ENCODE peak calls at places on chromosomes 12 and 14, in four cellular contexts. Y is stomach, I is bronchial epithelial cell, A is upper lobe of right lung. M is an unnamed sample. For H3K36me3, the result is how much of the 10 kb centered on the place peaks cover.

GRCh38 chr14:102120888-102121287 is 18.8 kb upstream of the WDR20 start:
- DNase-seq in Y (no peak), I (no peak), A (no peak), M (no peak)

GRCh38 chr12:65640489-65640901 is 183.8 kb upstream of the HMGA2 start:
- DNase-seq in Y (no peak), I (no peak), A (no peak), M (no peak)

GRCh38 chr12:125861299-125862281 is 796.4 kb downstream of the AACS start:
- DNase-seq in Y (peak), I (no peak), A (peak), M (no peak)

GRCh38 chr12:109462868-109463692 is 14.0 kb downstream of the KCTD10 start:
- DNase-seq in Y (peak), I (peak), A (peak), M (peak)

GRCh38 chr12:64810831-64811230 is 13.6 kb upstream of the TBC1D30 start:
- DNase-seq in Y (no peak), I (peak), A (no peak), M (no peak)

GRCh38 chr12:71763682-71764379 is 9.2 kb downstream of the RAB21 start:
- DNase-seq in Y (no peak), I (no peak), A (no peak), M (no peak)

GRCh38 chr14:29906256-29906885 is 21.3 kb downstream of the PRKD1 start:
- DNase-seq in Y (peak), I (peak), A (no peak), M (no peak)

GRCh38 chr12:126760109-126760508 is 1506.9 kb upstream of the TMEM132C start:
- DNase-seq in Y (no peak), I (no peak), A (no peak), M (no peak)

GRCh38 chr14:93693914-93694313 is 94.4 kb downstream of the PRIMA1 start:
- DNase-seq in Y (no peak), I (no peak), A (no peak), M (no peak)

GRCh38 chr14:51859136-51859535 is 1.3 kb upstream of the GNG2 start:
- DNase-seq in Y (no peak), I (no peak), A (no peak), M (no peak)

GRCh38 chr12:65171073-65171472 is 1.7 kb downstream of the LEMD3 start:
- DNase-seq in Y (no peak), I (peak), A (no peak), M (no peak)

GRCh38 chr12:76569685-76570604 is 10.4 kb upstream of the OSBPL8 start:
- DNase-seq in Y (no peak), I (no peak), A (no peak), M (no peak)

GRCh38 chr14:29215853-29216252 is 449.3 kb downstream of the FOXG1 start:
- DNase-seq in Y (no peak), I (peak), A (no peak), M (no peak)

GRCh38 chr12:32761716-32762115 is 6.0 kb upstream of the YARS2 start:
- DNase-seq in Y (no peak), I (no peak), A (no peak), M (no peak)

GRCh38 chr12:115070313-115070712 is 386.3 kb upstream of the TBX3 start:
- DNase-seq in Y (no peak), I (peak), A (no peak), M (no peak)

GRCh38 chr14:50453869-50454268 is 57.2 kb upstream of the CDKL1 start:
- DNase-seq in Y (no peak), I (no peak), A (no peak), M (no peak)

GRCh38 chr14:50520947-50521815 is 11.2 kb downstream of the MAP4K5 start:
- DNase-seq in Y (no peak), I (peak), A (no peak), M (peak)

GRCh38 chr14:105294142-105294597 is 6.6 kb downstream of the BRF1 start:
- DNase-seq in Y (no peak), I (no peak), A (no peak), M (no peak)

GRCh38 chr12:132397934-132398385 is 68.6 kb upstream of the GALNT9 start:
- DNase-seq in Y (no peak), I (no peak), A (peak), M (peak)

GRCh38 chr14:99363616-99364290 is 91.8 kb upstream of the BCL11B start:
- DNase-seq in Y (no peak), I (no peak), A (peak), M (peak)

GRCh38 chr12:58301337-58302122 is 360.2 kb downstream of the ATP23 start:
- DNase-seq in Y (no peak), I (no peak), A (no peak), M (no peak)

GRCh38 chr12:54277823-54278276 is 2.1 kb downstream of the CBX5 start:
- DNase-seq in Y (no peak), I (no peak), A (no peak), M (no peak)

GRCh38 chr12:94353130-94353529 is 106.5 kb downstream of the CEP83 start:
- DNase-seq in Y (no peak), I (no peak), A (no peak), M (no peak)

GRCh38 chr14:101055776-101056374 is 152.4 kb upstream of the RTL1 start:
- DNase-seq in Y (no peak), I (no peak), A (no peak), M (peak)
- H3K36me3 ChIP-seq in Y (under half), I (under half), A (under half), M (under half)

GRCh38 chr12:121261397-121261796 is 35.1 kb downstream of the CAMKK2 start:
- DNase-seq in Y (no peak), I (no peak), A (no peak), M (no peak)
- H3K36me3 ChIP-seq in Y (half or more), I (under half), A (half or more), M (half or more)

GRCh38 chr12:116600959-116601358 is 41.8 kb downstream of the MAP1LC3B2 start:
- DNase-seq in Y (no peak), I (no peak), A (no peak), M (no peak)

GRCh38 chr12:116598341-116599284 is 39.4 kb downstream of the MAP1LC3B2 start:
- DNase-seq in Y (no peak), I (no peak), A (no peak), M (no peak)

GRCh38 chr12:116601524-116601923 is 42.3 kb downstream of the MAP1LC3B2 start:
- DNase-seq in Y (no peak), I (peak), A (no peak), M (no peak)

GRCh38 chr12:116597886-116598285 is 38.7 kb downstream of the MAP1LC3B2 start:
- DNase-seq in Y (no peak), I (no peak), A (no peak), M (no peak)

GRCh38 chr12:116599285-116600122 is 40.3 kb downstream of the MAP1LC3B2 start:
- DNase-seq in Y (peak), I (no peak), A (peak), M (peak)
- H3K36me3 ChIP-seq in Y (under half), I (under half), A (under half), M (under half)

GRCh38 chr14:55628426-55628825 is 48.4 kb downstream of the KTN1 start:
- DNase-seq in Y (no peak), I (peak), A (no peak), M (no peak)

GRCh38 chr14:55624913-55625312 is 44.9 kb downstream of the KTN1 start:
- DNase-seq in Y (no peak), I (no peak), A (no peak), M (no peak)

GRCh38 chr14:55620277-55620676 is 40.3 kb downstream of the KTN1 start:
- DNase-seq in Y (no peak), I (no peak), A (no peak), M (no peak)

GRCh38 chr14:55626131-55626530 is 46.1 kb downstream of the KTN1 start:
- DNase-seq in Y (no peak), I (no peak), A (no peak), M (no peak)

GRCh38 chr14:55625481-55625880 is 45.5 kb downstream of the KTN1 start:
- DNase-seq in Y (no peak), I (no peak), A (no peak), M (no peak)
- H3K36me3 ChIP-seq in Y (half or more), I (under half), A (half or more), M (under half)

DNA sequence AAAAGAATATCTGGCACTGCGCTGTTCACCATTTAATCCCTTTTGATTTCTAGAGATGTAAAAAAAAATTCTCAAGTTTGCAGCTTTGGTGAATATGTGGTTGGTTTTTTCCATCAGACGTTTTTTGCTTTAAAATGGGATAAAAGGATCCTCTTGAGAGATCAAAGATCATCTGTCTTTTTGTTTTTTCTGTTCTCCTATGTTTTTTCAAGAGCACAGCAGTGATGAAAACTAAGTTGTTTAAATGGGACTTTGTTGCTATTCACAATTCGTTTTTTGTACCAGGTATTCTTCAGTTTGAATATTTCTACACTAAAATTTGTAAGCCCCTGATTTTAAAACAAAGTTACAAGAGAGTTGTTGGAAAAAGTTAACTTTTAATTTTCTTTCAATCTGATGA is 29.7 kb upstream of the REP15 start:
- DNase-seq in Y (no peak), I (no peak), A (no peak), M (no peak)
- H3K36me3 ChIP-seq in Y (half or more), I (under half), A (half or more), M (under half)

GRCh38 chr12:119740835-119741234 is 72.9 kb downstream of the PRKAB1 start:
- DNase-seq in Y (no peak), I (no peak), A (no peak), M (no peak)
- H3K36me3 ChIP-seq in Y (under half), I (under half), A (under half), M (under half)

GRCh38 chr12:112140728-112141127 is 15.4 kb downstream of the TRAFD1 start:
- DNase-seq in Y (peak), I (no peak), A (no peak), M (no peak)
- H3K36me3 ChIP-seq in Y (half or more), I (under half), A (half or more), M (half or more)

GRCh38 chr12:123752046-123752445 is 10.1 kb upstream of the DNAH10 start:
- DNase-seq in Y (no peak), I (peak), A (no peak), M (no peak)

GRCh38 chr12:123762715-123763052 is 583 bp downstream of the DNAH10 start:
- DNase-seq in Y (no peak), I (no peak), A (no peak), M (no peak)

GRCh38 chr12:123761841-123762714 is at the start of gene DNAH10:
- DNase-seq in Y (no peak), I (no peak), A (peak), M (no peak)

GRCh38 chr12:123754041-123754757 is 7.9 kb upstream of the DNAH10 start:
- DNase-seq in Y (no peak), I (no peak), A (no peak), M (no peak)

DNA sequence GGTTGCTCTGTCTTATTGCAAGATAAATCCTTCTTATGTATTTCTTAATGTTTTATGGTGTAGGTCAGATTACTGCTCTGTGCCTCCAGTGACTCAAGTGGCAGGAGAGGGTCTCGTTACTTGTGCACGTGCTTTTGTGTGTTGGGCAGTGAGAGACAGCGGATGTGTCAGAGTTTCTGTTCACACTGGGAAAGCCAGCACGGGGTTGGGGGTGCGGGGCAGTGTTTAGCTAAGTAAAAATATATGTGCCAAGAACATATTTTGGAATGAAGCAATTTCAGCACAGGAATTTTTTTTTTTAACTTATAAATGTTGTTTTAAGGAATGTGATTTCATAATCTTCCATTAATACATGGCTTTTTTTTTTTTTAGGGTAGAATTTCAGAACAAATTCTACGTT is 4.5 kb upstream of the DNAH10 start:
- DNase-seq in Y (no peak), I (peak), A (no peak), M (peak)
- H3K36me3 ChIP-seq in Y (half or more), I (under half), A (under half), M (under half)

GRCh38 chr12:120101617-120102016 is 14.9 kb downstream of the RAB35 start:
- DNase-seq in Y (peak), I (no peak), A (no peak), M (no peak)

GRCh38 chr12:120101182-120101581 is 15.4 kb downstream of the RAB35 start:
- DNase-seq in Y (peak), I (no peak), A (no peak), M (no peak)

GRCh38 chr12:120103044-120103338 is 13.6 kb downstream of the RAB35 start:
- DNase-seq in Y (no peak), I (no peak), A (no peak), M (no peak)

GRCh38 chr12:120103371-120103770 is 13.2 kb downstream of the RAB35 start:
- DNase-seq in Y (no peak), I (no peak), A (no peak), M (no peak)

GRCh38 chr12:120102189-120103043 is 14.1 kb downstream of the RAB35 start:
- DNase-seq in Y (no peak), I (no peak), A (no peak), M (no peak)
- H3K36me3 ChIP-seq in Y (half or more), I (under half), A (half or more), M (half or more)

M was measured in tibial artery.